ENCODE peak calls at places on chromosomes 3 and 15, in seven cellular contexts. G is SJSA1, O is A549, U is ovary, E is K562, L is Panc1, N is IMR-90. T is an unnamed sample.

GRCh38 chr15:72538931-72539330 is 64.8 kb downstream of the ARIH1 start:
- DNase-seq in G (no peak), O (no peak), U (no peak), E (no peak), L (no peak), N (no peak), T (no peak)

GRCh38 chr3:99172736-99173657 is 271.5 kb upstream of the DCBLD2 start:
- DNase-seq in G (peak; percentile 41), O (peak; percentile 26), U (no peak), E (peak; percentile 4), L (peak; percentile 32), N (peak; percentile 80), T (no peak)

GRCh38 chr3:51997935-51998596 is 2.4 kb upstream of the RPL29 start:
- DNase-seq in G (no peak), O (no peak), U (no peak), E (peak; percentile 5), L (no peak), N (no peak), T (no peak)

GRCh38 chr3:143170676-143171075 is 51.1 kb downstream of the CHST2 start:
- DNase-seq in G (no peak), O (no peak), U (no peak), E (no peak), L (no peak), N (peak; percentile 31), T (no peak)

GRCh38 chr3:127455541-127456450 is 134.7 kb downstream of the TPRA1 start:
- DNase-seq in G (peak; percentile 63), O (peak; percentile 79), U (peak; percentile 61), E (peak; percentile 81), L (no peak), N (peak; percentile 29), T (peak; percentile 72)

GRCh38 chr3:136075218-136075808 is 109.8 kb downstream of the PPP2R3A start:
- DNase-seq in G (peak; percentile 45), O (peak; percentile 5), U (peak; percentile 83), E (peak; percentile 45), L (peak; percentile 69), N (peak; percentile 80), T (no peak)

GRCh38 chr15:25860885-25861866 is 2.0 kb downstream of the ATP10A start:
- DNase-seq in G (no peak), O (no peak), U (no peak), E (no peak), L (no peak), N (no peak), T (no peak)

GRCh38 chr3:134361162-134361831 is 12.9 kb downstream of the AMOTL2 start:
- DNase-seq in G (no peak), O (no peak), U (no peak), E (no peak), L (no peak), N (no peak), T (peak; percentile 42)

GRCh38 chr15:45183511-45183910 is 4.3 kb downstream of the SHF start:
- DNase-seq in G (no peak), O (no peak), U (no peak), E (peak; percentile 2), L (no peak), N (no peak), T (no peak)

GRCh38 chr3:186209810-186210752 is 101.2 kb upstream of the ETV5 start:
- DNase-seq in G (peak; percentile 41), O (no peak), U (peak; percentile 28), E (peak; percentile 48), L (no peak), N (peak; percentile 72), T (no peak)

GRCh38 chr3:48997714-48998637 is 7.9 kb downstream of the P4HTM start:
- DNase-seq in G (no peak), O (no peak), U (no peak), E (peak; percentile 20), L (no peak), N (no peak), T (no peak)

GRCh38 chr3:53026423-53027162 is 19.3 kb downstream of the SFMBT1 start:
- DNase-seq in G (no peak), O (no peak), U (no peak), E (no peak), L (no peak), N (no peak), T (no peak)

GRCh38 chr15:27124287-27124830 is 153.4 kb downstream of the GABRG3 start:
- DNase-seq in G (no peak), O (no peak), U (no peak), E (peak; percentile 49), L (no peak), N (no peak), T (no peak)

GRCh38 chr3:69647710-69648109 is 91.6 kb upstream of the MITF start:
- DNase-seq in G (no peak), O (no peak), U (no peak), E (no peak), L (no peak), N (no peak), T (no peak)

GRCh38 chr3:124526601-124527000 is 203.7 kb upstream of the UMPS start:
- DNase-seq in G (no peak), O (no peak), U (no peak), E (no peak), L (no peak), N (no peak), T (no peak)

GRCh38 chr15:57599299-57599810 is 7.7 kb downstream of the MYZAP start:
- DNase-seq in G (no peak), O (no peak), U (no peak), E (no peak), L (no peak), N (no peak), T (no peak)

GRCh38 chr3:196093271-196094111 is 11.6 kb upstream of the TFRC start:
- DNase-seq in G (no peak), O (no peak), U (peak; percentile 27), E (no peak), L (no peak), N (peak; percentile 28), T (no peak)

GRCh38 chr3:152304160-152304559 is 35.4 kb downstream of the MBNL1 start:
- DNase-seq in G (no peak), O (no peak), U (no peak), E (no peak), L (no peak), N (no peak), T (no peak)
- H3K4me1 ChIP-seq in G (peaks cover 70% of the 10 kb centered on the region), O (peaks cover 95% of the 10 kb centered on the region), U (peaks cover 5% of the 10 kb centered on the region), E (no peaks in the 10 kb centered on the region), L (peaks cover 81% of the 10 kb centered on the region), N (peaks cover 27% of the 10 kb centered on the region), T (peaks cover 100% of the 10 kb centered on the region)

DNA sequence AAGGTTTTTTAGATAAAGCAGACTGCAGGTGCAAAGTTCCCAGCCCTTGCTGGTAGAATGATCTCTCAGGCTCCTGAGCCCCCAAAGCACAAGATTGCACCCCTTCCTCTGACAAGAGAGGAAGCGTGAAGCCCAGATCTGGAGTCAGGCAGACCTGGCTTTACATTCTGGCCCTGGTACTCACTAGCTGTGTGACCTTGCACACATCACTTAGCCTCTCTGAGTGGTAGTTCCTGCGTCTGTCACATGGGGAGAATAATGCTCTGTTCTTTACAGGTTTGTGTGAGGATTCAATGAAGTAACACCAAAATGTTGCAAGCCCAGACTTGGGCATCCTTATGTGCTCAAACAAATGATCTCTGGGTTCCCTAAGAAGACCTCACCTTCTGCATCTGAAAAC is 141.5 kb downstream of the SMAD6 start:
- DNase-seq in G (no peak), O (no peak), U (no peak), E (no peak), L (no peak), N (no peak), T (no peak)
- H3K4me1 ChIP-seq in G (peaks cover 47% of the 10 kb centered on the region), O (peaks cover 34% of the 10 kb centered on the region), U (peaks cover 10% of the 10 kb centered on the region), E (peaks cover 11% of the 10 kb centered on the region), L (peaks cover 36% of the 10 kb centered on the region), N (peaks cover 27% of the 10 kb centered on the region), T (peaks cover 41% of the 10 kb centered on the region)

GRCh38 chr3:11641683-11642407 is 1.9 kb downstream of the VGLL4 start:
- DNase-seq in G (peak; percentile 64), O (peak; percentile 33), U (peak; percentile 47), E (peak; percentile 24), L (no peak), N (peak; percentile 68), T (no peak)

GRCh38 chr3:11641316-11641682 is 2.4 kb downstream of the VGLL4 start:
- DNase-seq in G (peak; percentile 63), O (peak; percentile 18), U (no peak), E (no peak), L (no peak), N (peak; percentile 77), T (no peak)

GRCh38 chr3:11637901-11638668 is 5.6 kb downstream of the VGLL4 start:
- DNase-seq in G (peak; percentile 78), O (no peak), U (no peak), E (no peak), L (no peak), N (peak; percentile 77), T (no peak)

GRCh38 chr3:11638669-11639402 is 4.9 kb downstream of the VGLL4 start:
- DNase-seq in G (peak; percentile 33), O (no peak), U (no peak), E (no peak), L (no peak), N (no peak), T (no peak)

GRCh38 chr3:11640009-11640673 is 3.6 kb downstream of the VGLL4 start:
- DNase-seq in G (no peak), O (no peak), U (no peak), E (no peak), L (no peak), N (peak; percentile 37), T (no peak)
- H3K4me1 ChIP-seq in G (peaks cover 59% of the 10 kb centered on the region), O (peaks cover 29% of the 10 kb centered on the region), U (peaks cover 29% of the 10 kb centered on the region), E (peaks cover 15% of the 10 kb centered on the region), L (peaks cover 35% of the 10 kb centered on the region), N (peaks cover 32% of the 10 kb centered on the region), T (peaks cover 74% of the 10 kb centered on the region)

DNA sequence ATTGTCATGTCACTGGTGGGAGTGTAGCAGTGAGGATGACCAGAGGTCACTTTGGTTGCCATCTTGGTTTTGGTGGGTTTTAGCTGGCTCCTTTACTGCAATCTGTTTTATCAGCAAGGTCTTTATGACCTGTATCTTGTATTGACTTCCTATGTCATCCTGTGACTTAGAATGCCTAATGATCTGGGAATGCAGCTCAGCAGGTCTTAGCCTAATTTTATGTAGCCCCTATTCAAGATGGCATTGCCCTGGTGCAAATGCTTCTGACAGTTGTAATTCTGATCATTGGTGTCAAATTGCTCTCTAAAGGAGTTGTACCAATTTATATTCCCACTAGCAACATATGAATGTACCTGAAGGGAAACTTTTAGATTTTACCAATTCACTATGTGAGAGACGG is 74.4 kb downstream of the STRIT1 start:
- DNase-seq in G (no peak), O (no peak), U (no peak), E (no peak), L (no peak), N (no peak), T (no peak)
- H3K4me1 ChIP-seq in G (no peaks in the 10 kb centered on the region), O (no peaks in the 10 kb centered on the region), U (no peaks in the 10 kb centered on the region), E (no peaks in the 10 kb centered on the region), L (no peaks in the 10 kb centered on the region), N (no peaks in the 10 kb centered on the region), T (no peaks in the 10 kb centered on the region)

DNA sequence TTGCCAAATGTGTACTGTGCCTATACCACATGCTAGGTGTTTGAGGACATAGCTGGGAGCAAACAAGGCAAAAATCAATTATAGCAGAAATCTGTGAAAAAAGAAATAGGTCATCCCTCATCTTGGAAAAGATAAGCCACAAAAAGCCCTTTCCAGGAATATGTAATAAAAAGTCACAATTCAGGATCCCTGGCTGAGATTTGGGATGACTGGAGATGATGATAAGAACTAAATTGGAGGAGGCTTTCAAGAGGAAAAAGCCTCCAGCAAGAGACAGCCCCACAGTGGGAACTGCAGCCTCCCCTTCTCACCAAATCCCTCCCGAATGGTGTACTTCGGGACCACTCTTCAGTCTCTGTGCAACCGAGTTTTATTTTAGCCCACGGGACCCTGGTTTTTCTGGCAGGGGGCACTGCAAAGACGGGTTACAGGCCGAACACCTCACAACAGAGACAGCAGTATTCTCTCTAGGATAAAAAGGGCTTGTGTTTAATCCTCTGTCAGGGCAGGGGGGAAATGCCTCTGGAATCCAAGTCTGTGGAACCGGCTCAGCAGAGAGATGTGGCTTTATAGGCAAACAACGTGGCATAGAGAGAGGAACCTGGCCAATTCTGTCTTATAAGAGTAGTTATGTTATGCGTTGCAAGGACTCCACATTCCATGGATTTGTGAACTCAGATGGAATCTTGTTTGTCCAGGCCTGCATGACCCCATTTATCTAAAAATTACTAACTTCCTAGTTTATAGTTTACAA is 1.2 kb upstream of the LMCD1 start:
- DNase-seq in G (peak; percentile 37), O (no peak), U (no peak), E (no peak), L (no peak), N (peak; percentile 81), T (no peak)
- H3K4me1 ChIP-seq in G (peaks cover 40% of the 10 kb centered on the region), O (peaks cover 56% of the 10 kb centered on the region), U (peaks cover 14% of the 10 kb centered on the region), E (peaks cover 7% of the 10 kb centered on the region), L (peaks cover 43% of the 10 kb centered on the region), N (peaks cover 15% of the 10 kb centered on the region), T (peaks cover 16% of the 10 kb centered on the region)

T was measured in lower lobe of right lung.